ENCODE peak calls at places on chromosomes 5 and 9, in seven cellular contexts. Z is left ventricle myocardium inferior, V is fibroblast of pulmonary artery, T is hepatocyte, K is fibroblast of lung, S is neural progenitor cell, L is AG04450. I is an unnamed sample.

GRCh38 chr5:74017786-74018211 is 391.8 kb downstream of the ARHGEF28 start:
- DNase-seq in S (no peak), K (peak), L (peak), Z (no peak), T (peak), V (peak), I (peak)

GRCh38 chr5:98314262-98314661 is 459.2 kb upstream of the RGMB start:
- DNase-seq in L (no peak), S (no peak), V (peak), Z (no peak), T (no peak), K (peak), I (peak)

GRCh38 chr5:95925345-95925744 is 36.3 kb downstream of the ELL2 start:
- DNase-seq in L (no peak), S (no peak), K (no peak), Z (no peak), T (no peak), V (no peak), I (no peak)

GRCh38 chr9:84990416-84990815 is 320.9 kb downstream of the NTRK2 start:
- DNase-seq in S (peak), V (no peak), L (no peak), T (no peak), Z (no peak), K (no peak), I (no peak)

GRCh38 chr5:56177134-56177533 is 56.0 kb downstream of the ANKRD55 start:
- DNase-seq in S (no peak), Z (no peak), T (no peak), L (no peak), K (no peak), V (peak), I (peak)

GRCh38 chr5:178982941-178983340 is 12.2 kb downstream of the GRM6 start:
- DNase-seq in K (no peak), L (no peak), V (no peak), S (no peak), T (no peak), Z (no peak), I (no peak)

GRCh38 chr9:88721028-88721427 is 186.1 kb downstream of the NXNL2 start:
- DNase-seq in K (peak), S (no peak), V (no peak), Z (no peak), L (no peak), T (no peak), I (no peak)

GRCh38 chr5:61587120-61587519 is 255.1 kb downstream of the ZSWIM6 start:
- DNase-seq in S (no peak), Z (no peak), T (no peak), K (no peak), V (peak), L (no peak), I (no peak)

GRCh38 chr9:127971357-127972315 is 9.2 kb downstream of the EEIG1 start:
- DNase-seq in S (peak), Z (no peak), T (peak), K (no peak), V (no peak), L (no peak), I (no peak)

GRCh38 chr5:128144491-128144890 is 60.9 kb downstream of the SLC12A2 start:
- DNase-seq in T (no peak), S (no peak), L (peak), Z (no peak), K (no peak), V (peak), I (peak)

GRCh38 chr5:756171-756570 is 28.4 kb downstream of the ZDHHC11B start:
- DNase-seq in Z (peak), V (no peak), L (no peak), K (no peak), T (no peak), S (no peak), I (no peak)

GRCh38 chr9:35906923-35907699 is 1.1 kb downstream of the HRCT1 start:
- DNase-seq in Z (peak), K (peak), V (peak), L (no peak), S (peak), T (peak), I (peak)

DNA sequence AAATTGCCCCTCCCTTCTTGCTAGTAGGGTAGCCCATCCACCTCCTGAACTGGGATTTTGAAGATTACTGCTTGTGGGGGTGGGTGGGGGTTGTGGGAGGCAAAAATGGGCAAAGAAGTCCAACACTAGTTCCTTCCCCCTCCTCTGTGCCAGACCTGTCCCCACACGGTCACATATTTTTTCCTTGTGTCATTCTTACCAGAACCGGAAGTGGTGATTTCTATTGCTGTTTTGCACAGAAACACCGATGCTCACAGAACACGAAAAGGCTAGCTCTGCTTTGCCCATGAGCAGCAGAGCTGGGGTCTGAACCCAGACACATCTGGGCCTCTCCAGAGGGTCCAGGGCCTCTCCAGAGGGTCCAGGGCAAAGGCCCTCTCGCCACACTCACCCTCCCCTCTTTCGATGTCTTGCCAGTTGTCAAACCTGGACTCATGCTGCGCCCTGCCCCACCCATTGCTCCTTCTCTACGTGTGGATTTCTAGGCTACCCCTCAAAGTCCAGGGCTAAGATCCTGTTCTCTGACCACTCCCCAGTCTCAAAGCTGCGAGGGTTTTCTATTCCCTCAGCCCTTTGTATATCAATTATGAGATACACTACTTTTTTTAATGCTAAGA is 264.4 kb upstream of the MSX2 start:
- DNase-seq in L (no peak), T (no peak), Z (no peak), V (no peak), K (no peak), S (no peak), I (no peak)
- H3K4me3 ChIP-seq in L (no peak), T (no peak), Z (no peak), V (no peak), K (no peak), S (no peak), I (no peak)

GRCh38 chr5:91379602-91380490 is 3.3 kb downstream of the ARRDC3 start:
- DNase-seq in Z (peak), S (peak), K (peak), T (peak), L (peak), V (peak), I (peak)
- TF ChIP-seq CTCF in Z (no peak), S (no peak), K (no peak), T (no peak), L (no peak), V (no peak), I (no peak)

GRCh38 chr9:120755044-120755443 is 38.2 kb downstream of the FBXW2 start:
- DNase-seq in L (no peak), Z (no peak), K (no peak), T (no peak), S (no peak), V (no peak), I (no peak)
- H3K4me3 ChIP-seq in L (no peak), Z (no peak), K (no peak), T (no peak), S (no peak), V (no peak), I (no peak)

GRCh38 chr9:37033753-37034319 is at the start of gene PAX5:
- DNase-seq in K (no peak), T (no peak), Z (no peak), L (no peak), S (no peak), V (no peak), I (no peak)

GRCh38 chr9:37034938-37035471 is 937 bp upstream of the PAX5 start:
- DNase-seq in T (no peak), S (peak), L (no peak), V (no peak), Z (no peak), K (no peak), I (no peak)

GRCh38 chr9:37033141-37033540 is 927 bp downstream of the PAX5 start:
- DNase-seq in L (no peak), S (no peak), K (no peak), V (no peak), T (no peak), Z (no peak), I (no peak)

GRCh38 chr9:37035472-37036236 is 1.6 kb upstream of the PAX5 start:
- DNase-seq in V (peak), K (peak), L (no peak), T (no peak), Z (no peak), S (peak), I (peak)

GRCh38 chr9:37034320-37034937 is 361 bp upstream of the PAX5 start:
- DNase-seq in S (peak), Z (no peak), V (no peak), K (no peak), L (no peak), T (peak), I (no peak)
- TF ChIP-seq CTCF in S (peak), Z (no peak), V (no peak), K (no peak), L (no peak), T (no peak), I (no peak)

GRCh38 chr9:122227576-122227903 is 1.2 kb downstream of the LHX6 start:
- DNase-seq in V (no peak), K (no peak), Z (no peak), S (no peak), T (no peak), L (no peak), I (no peak)

GRCh38 chr9:122226142-122226757 is 2.5 kb downstream of the LHX6 start:
- DNase-seq in L (no peak), S (peak), T (no peak), K (no peak), Z (no peak), V (no peak), I (no peak)

GRCh38 chr9:122228191-122228905 is 409 bp downstream of the LHX6 start:
- DNase-seq in L (no peak), S (peak), K (no peak), Z (no peak), V (no peak), T (no peak), I (no peak)

GRCh38 chr9:122226758-122227575 is 1.8 kb downstream of the LHX6 start:
- DNase-seq in K (no peak), S (peak), L (no peak), T (no peak), V (no peak), Z (no peak), I (no peak)

GRCh38 chr9:122228906-122229837 is at the start of gene LHX6:
- DNase-seq in Z (no peak), L (no peak), K (peak), V (peak), T (no peak), S (peak), I (peak)
- H3K4me3 ChIP-seq in Z (peak), L (no peak), K (no peak), V (no peak), T (peak), S (peak), I (peak)

GRCh38 chr5:133723651-133724366 is 111.5 kb upstream of the FSTL4 start:
- DNase-seq in L (no peak), V (no peak), Z (no peak), T (no peak), K (no peak), S (no peak), I (no peak)

GRCh38 chr5:133721365-133721764 is 109.0 kb upstream of the FSTL4 start:
- DNase-seq in L (no peak), K (no peak), S (no peak), T (no peak), Z (no peak), V (no peak), I (no peak)

GRCh38 chr5:133727636-133728035 is 115.3 kb upstream of the FSTL4 start:
- DNase-seq in K (no peak), Z (no peak), L (no peak), V (no peak), S (no peak), T (no peak), I (no peak)

GRCh38 chr5:133718457-133718856 is 106.1 kb upstream of the FSTL4 start:
- DNase-seq in K (no peak), V (no peak), T (no peak), S (no peak), L (no peak), Z (no peak), I (no peak)

DNA sequence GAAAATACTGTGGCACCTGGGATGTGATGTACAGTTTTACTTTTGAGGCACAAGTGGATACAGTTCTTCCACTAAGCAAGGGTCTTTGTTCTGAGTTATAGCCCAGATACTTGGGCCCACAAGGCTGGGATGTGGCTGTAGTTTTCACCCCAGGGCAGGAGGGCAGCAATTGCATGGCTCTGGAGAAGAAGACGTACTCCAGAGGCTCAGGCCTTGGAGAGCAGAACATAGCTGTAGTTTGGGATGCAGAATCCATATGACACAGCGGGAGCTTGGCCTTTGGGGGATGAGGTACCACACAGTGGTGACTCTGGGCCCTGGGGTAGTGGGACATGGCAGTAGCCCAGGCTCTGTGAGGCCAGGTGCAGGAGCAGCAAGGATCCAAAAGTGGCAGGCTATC is 110.8 kb upstream of the FSTL4 start:
- DNase-seq in K (no peak), Z (no peak), L (no peak), V (no peak), T (no peak), S (no peak), I (no peak)
- TF ChIP-seq CTCF in K (no peak), Z (no peak), L (no peak), V (no peak), T (no peak), S (no peak), I (no peak)

GRCh38 chr9:107118873-107119272 is 164.2 kb upstream of the RAD23B start:
- DNase-seq in L (no peak), T (peak), S (no peak), Z (no peak), V (no peak), K (no peak), I (no peak)
- H3K4me3 ChIP-seq in L (no peak), T (no peak), S (no peak), Z (no peak), V (no peak), K (no peak), I (no peak)

GRCh38 chr9:123929177-123929869 is 603 bp downstream of the DENND1A start:
- DNase-seq in L (no peak), T (peak), V (no peak), S (peak), Z (peak), K (no peak), I (no peak)

GRCh38 chr9:123927625-123928308 is 2.2 kb downstream of the DENND1A start:
- DNase-seq in T (peak), Z (no peak), L (no peak), S (no peak), K (peak), V (peak), I (peak)

GRCh38 chr9:123929870-123930831 is at the start of gene DENND1A:
- DNase-seq in L (peak), T (peak), S (peak), V (peak), Z (peak), K (peak), I (peak)

GRCh38 chr9:123926986-123927385 is 2.9 kb downstream of the DENND1A start:
- DNase-seq in V (no peak), Z (no peak), S (no peak), L (no peak), K (no peak), T (no peak), I (no peak)

GRCh38 chr9:123928471-123929176 is 1.3 kb downstream of the DENND1A start:
- DNase-seq in L (no peak), V (no peak), K (peak), Z (no peak), T (no peak), S (no peak), I (peak)
- TF ChIP-seq CTCF in L (no peak), V (no peak), K (no peak), Z (no peak), T (no peak), S (no peak), I (no peak)